ENCODE peak calls at places on chromosomes 7 and 10, in eight cellular contexts. B, N, I, H, K, G, A and M are unnamed samples.

GRCh38 chr10:68212721-68213352 is 19.1 kb downstream of the ATOH7 start:
- DNase-seq in B (peak), N (no peak), I (peak), H (no peak), K (peak), G (no peak), A (no peak), M (no peak)

GRCh38 chr7:155698633-155699032 is 54.2 kb downstream of the RBM33 start:
- DNase-seq in B (no peak), N (no peak), I (no peak), H (no peak), K (no peak), G (no peak), A (no peak), M (no peak)

GRCh38 chr7:45073843-45074737 is 14.7 kb downstream of the NACAD start:
- DNase-seq in B (no peak), N (no peak), I (no peak), H (no peak), K (no peak), G (no peak), A (no peak), M (no peak)

GRCh38 chr10:96073722-96074121 is 30.3 kb downstream of the CCNJ start:
- DNase-seq in B (peak), N (no peak), I (peak), H (no peak), K (no peak), G (no peak), A (no peak), M (no peak)

GRCh38 chr7:44062903-44063295 is 2.5 kb downstream of the PGAM2 start:
- DNase-seq in B (no peak), N (no peak), I (no peak), H (no peak), K (no peak), G (no peak), A (no peak), M (no peak)

GRCh38 chr10:67779455-67780205 is 58.4 kb downstream of the DNAJC12 start:
- DNase-seq in B (peak), N (peak), I (peak), H (peak), K (peak), G (peak), A (peak), M (peak)

GRCh38 chr7:69903410-69903809 is 305.1 kb downstream of the AUTS2 start:
- DNase-seq in B (no peak), N (no peak), I (no peak), H (no peak), K (no peak), G (no peak), A (no peak), M (no peak)

GRCh38 chr10:114024876-114025609 is 18.6 kb upstream of the ADRB1 start:
- DNase-seq in B (no peak), N (peak), I (peak), H (no peak), K (peak), G (no peak), A (no peak), M (no peak)

GRCh38 chr7:158381956-158382355 is 205.7 kb downstream of the PTPRN2 start:
- DNase-seq in B (no peak), N (no peak), I (no peak), H (no peak), K (no peak), G (no peak), A (no peak), M (no peak)

GRCh38 chr7:66296-66695 is 126.1 kb upstream of the FAM20C start:
- DNase-seq in B (no peak), N (no peak), I (no peak), H (no peak), K (no peak), G (no peak), A (no peak), M (no peak)

GRCh38 chr10:50417906-50418697 is 166.8 kb upstream of the ASAH2 start:
- DNase-seq in B (peak), N (peak), I (peak), H (no peak), K (peak), G (peak), A (peak), M (peak)

GRCh38 chr7:108310351-108310750 is 145.9 kb downstream of the NRCAM start:
- DNase-seq in B (peak), N (no peak), I (no peak), H (no peak), K (no peak), G (no peak), A (no peak), M (no peak)

GRCh38 chr10:49690673-49691356 is 11.4 kb downstream of the C10orf53 start:
- DNase-seq in B (no peak), N (no peak), I (no peak), H (no peak), K (no peak), G (no peak), A (no peak), M (no peak)

GRCh38 chr10:111023060-111023459 is 53.8 kb upstream of the ADRA2A start:
- DNase-seq in B (no peak), N (no peak), I (no peak), H (no peak), K (no peak), G (no peak), A (no peak), M (no peak)

GRCh38 chr7:16604054-16604453 is 41.5 kb downstream of the ANKMY2 start:
- DNase-seq in B (no peak), N (no peak), I (no peak), H (no peak), K (no peak), G (no peak), A (no peak), M (no peak)

GRCh38 chr7:30778246-30779025 is 7.2 kb downstream of the MINDY4 start:
- DNase-seq in B (no peak), N (peak), I (no peak), H (no peak), K (no peak), G (no peak), A (no peak), M (no peak)

GRCh38 chr7:93327006-93327633 is 95.0 kb downstream of the VPS50 start:
- DNase-seq in B (peak), N (peak), I (no peak), H (no peak), K (no peak), G (peak), A (no peak), M (no peak)

GRCh38 chr10:89710748-89711147 is 9.4 kb downstream of the KIF20B start:
- DNase-seq in B (no peak), N (no peak), I (no peak), H (no peak), K (no peak), G (peak), A (no peak), M (no peak)

GRCh38 chr10:102269017-102269416 is 23.7 kb downstream of the GBF1 start:
- DNase-seq in B (no peak), N (no peak), I (no peak), H (no peak), K (no peak), G (no peak), A (no peak), M (no peak)

GRCh38 chr10:80132299-80133139 is at the start of gene PLAC9:
- DNase-seq in B (no peak), N (no peak), I (no peak), H (no peak), K (no peak), G (no peak), A (no peak), M (peak)

GRCh38 chr10:97587183-97587582 is 2.3 kb upstream of the C10orf62 start:
- DNase-seq in B (no peak), N (no peak), I (no peak), H (no peak), K (no peak), G (no peak), A (no peak), M (no peak)

GRCh38 chr10:34280599-34281374 is 534.3 kb downstream of the PARD3 start:
- DNase-seq in B (peak), N (peak), I (no peak), H (no peak), K (no peak), G (peak), A (no peak), M (no peak)

GRCh38 chr10:485776-486572 is 203.5 kb downstream of the DIP2C start:
- DNase-seq in B (no peak), N (no peak), I (no peak), H (no peak), K (no peak), G (no peak), A (no peak), M (no peak)

GRCh38 chr7:158270106-158270775 is 317.4 kb downstream of the PTPRN2 start:
- DNase-seq in B (no peak), N (no peak), I (no peak), H (peak), K (no peak), G (no peak), A (no peak), M (no peak)

GRCh38 chr10:88318803-88319202 is 264.3 kb downstream of the RNLS start:
- DNase-seq in B (peak), N (no peak), I (peak), H (no peak), K (no peak), G (no peak), A (no peak), M (no peak)

DNA sequence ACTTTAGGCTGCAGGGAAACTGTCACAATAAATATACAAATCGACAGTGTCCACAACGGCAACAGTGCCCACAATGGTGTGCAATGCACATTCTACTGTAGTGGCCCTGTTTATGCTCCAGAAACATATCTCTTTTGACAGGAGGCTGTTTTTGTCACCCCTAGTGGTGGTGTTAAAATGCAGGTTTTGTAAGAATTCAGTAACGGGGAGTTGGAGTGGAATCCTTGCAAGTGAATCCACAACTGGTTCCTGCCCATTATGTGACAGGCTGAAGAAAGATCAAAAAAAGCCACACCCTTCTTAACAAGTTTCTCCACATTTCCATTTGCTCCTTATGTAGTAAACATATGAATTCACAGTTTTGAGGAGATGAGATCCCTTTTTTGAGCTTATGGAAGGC is 58.5 kb downstream of the BEND7 start:
- DNase-seq in B (no peak), N (no peak), I (no peak), H (no peak), K (no peak), G (no peak), A (no peak), M (no peak)
- TF ChIP-seq CTCF in B (peak), N (no peak), I (peak), H (no peak), K (no peak), G (no peak), A (no peak), M (peak)

GRCh38 chr7:148261996-148262688 is 328.4 kb upstream of the C7orf33 start:
- DNase-seq in B (no peak), N (no peak), I (no peak), H (no peak), K (no peak), G (no peak), A (no peak), M (no peak)

GRCh38 chr7:148261523-148261922 is 329.0 kb upstream of the C7orf33 start:
- DNase-seq in B (no peak), N (no peak), I (no peak), H (no peak), K (no peak), G (no peak), A (no peak), M (no peak)

GRCh38 chr7:148265896-148266295 is 324.7 kb upstream of the C7orf33 start:
- DNase-seq in B (no peak), N (no peak), I (peak), H (no peak), K (no peak), G (no peak), A (no peak), M (no peak)

GRCh38 chr7:148262721-148263229 is 327.8 kb upstream of the C7orf33 start:
- DNase-seq in B (peak), N (no peak), I (peak), H (peak), K (peak), G (no peak), A (peak), M (peak)

GRCh38 chr7:148264933-148265557 is 325.5 kb upstream of the C7orf33 start:
- DNase-seq in B (peak), N (no peak), I (peak), H (no peak), K (peak), G (no peak), A (no peak), M (no peak)
- TF ChIP-seq CTCF in B (peak), N (peak), I (peak), H (peak), K (peak), G (peak), A (no peak), M (peak)

GRCh38 chr7:82359426-82359825 is 84.2 kb downstream of the CACNA2D1 start:
- DNase-seq in B (no peak), N (no peak), I (no peak), H (no peak), K (no peak), G (no peak), A (no peak), M (no peak)
- TF ChIP-seq CTCF in B (no peak), N (no peak), I (no peak), H (no peak), K (no peak), G (no peak), A (no peak), M (no peak)

DNA sequence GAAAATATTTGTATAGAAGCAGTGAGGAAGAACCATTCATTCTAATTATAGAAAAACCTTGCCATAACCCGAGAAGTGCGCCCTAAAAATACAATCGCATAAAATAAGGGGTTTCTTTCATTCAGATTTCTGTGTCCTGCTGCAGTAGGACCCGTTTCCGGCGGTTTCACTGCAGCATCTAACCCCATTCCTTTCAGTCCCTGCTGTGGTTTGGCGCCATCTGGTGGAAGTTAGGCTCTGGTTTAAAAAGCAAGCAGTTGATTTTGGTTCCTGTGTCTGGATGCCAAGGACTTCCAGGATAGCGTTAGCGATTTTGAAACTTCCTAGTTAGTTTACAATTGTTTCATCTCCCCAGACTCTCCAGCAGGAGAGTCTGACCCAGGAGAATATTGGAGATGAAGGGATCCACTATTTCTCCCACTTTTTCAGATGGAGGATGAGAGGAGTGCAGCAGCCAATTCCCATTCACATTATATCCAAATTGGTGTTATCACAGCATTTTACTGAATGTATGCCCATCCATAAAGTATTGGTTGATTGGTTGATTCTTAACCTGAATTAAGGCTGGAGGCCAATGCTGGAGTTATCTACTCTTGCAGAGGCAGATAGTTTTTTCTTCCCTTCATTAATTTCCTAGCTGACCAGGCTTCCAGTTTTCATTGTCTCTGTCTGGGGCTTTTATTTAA is 128.8 kb upstream of the CACNA2D1 start:
- DNase-seq in B (peak), N (peak), I (peak), H (peak), K (peak), G (peak), A (peak), M (peak)
- TF ChIP-seq CTCF in B (peak), N (peak), I (peak), H (peak), K (peak), G (peak), A (peak), M (peak)